ENCODE peak calls at places on chromosome 13, in six cellular contexts. T, O, X, Z, E and F are unnamed samples. For H3K4me1, the result is how much of the 10 kb centered on the place peaks cover.

GRCh38 chr13:23988546-23989122 is 91.3 kb upstream of the C1QTNF9B start:
- DNase-seq in Z (no peak), X (no peak), O (no peak), E (peak), T (no peak), F (no peak)

GRCh38 chr13:89465366-89465765 is 1794.2 kb downstream of the SLITRK5 start:
- DNase-seq in X (no peak), Z (no peak), T (no peak), E (no peak), O (no peak), F (no peak)

GRCh38 chr13:92768592-92768991 is 458.0 kb upstream of the GPC6 start:
- DNase-seq in X (no peak), O (no peak), E (no peak), T (no peak), Z (no peak), F (no peak)

GRCh38 chr13:110922506-110922905 is 7.6 kb upstream of the ANKRD10 start:
- DNase-seq in E (no peak), O (no peak), T (no peak), X (no peak), Z (no peak), F (no peak)

GRCh38 chr13:95164830-95165229 is 136.4 kb downstream of the ABCC4 start:
- DNase-seq in Z (no peak), X (no peak), T (no peak), E (no peak), O (no peak), F (no peak)

GRCh38 chr13:87234981-87235380 is 436.2 kb upstream of the SLITRK5 start:
- DNase-seq in T (no peak), Z (no peak), E (peak), O (no peak), X (no peak), F (no peak)

GRCh38 chr13:97422118-97423054 is 11.6 kb upstream of the RAP2A start:
- DNase-seq in E (no peak), X (no peak), O (no peak), Z (no peak), T (no peak), F (no peak)

GRCh38 chr13:94678845-94679244 is 33.5 kb downstream of the SOX21 start:
- DNase-seq in Z (no peak), X (no peak), O (no peak), E (no peak), T (no peak), F (no peak)

GRCh38 chr13:29758591-29759114 is 91.8 kb downstream of the UBL3 start:
- DNase-seq in X (peak), Z (no peak), T (no peak), O (no peak), E (no peak), F (peak)

GRCh38 chr13:99383511-99383921 is 76.3 kb upstream of the GPR183 start:
- DNase-seq in T (no peak), Z (no peak), O (no peak), X (no peak), E (no peak), F (no peak)

GRCh38 chr13:43804461-43805070 is 17.8 kb upstream of the ENOX1 start:
- DNase-seq in E (peak), T (peak), Z (no peak), O (no peak), X (no peak), F (no peak)

GRCh38 chr13:44157614-44158013 is 216.0 kb upstream of the SERP2 start:
- DNase-seq in E (no peak), Z (no peak), T (no peak), X (no peak), O (no peak), F (no peak)

GRCh38 chr13:23617551-23618014 is 47.4 kb downstream of the TNFRSF19 start:
- DNase-seq in X (no peak), E (peak), T (no peak), Z (no peak), O (no peak), F (no peak)

GRCh38 chr13:36431204-36432105 is 840 bp upstream of the CCNA1 start:
- DNase-seq in X (no peak), E (no peak), Z (peak), T (peak), O (no peak), F (no peak)

GRCh38 chr13:51587372-51587771 is 3.1 kb downstream of the WDFY2 start:
- DNase-seq in T (no peak), E (no peak), Z (no peak), X (no peak), O (no peak), F (no peak)

GRCh38 chr13:51590231-51590630 is 6.0 kb downstream of the WDFY2 start:
- DNase-seq in T (no peak), Z (no peak), O (no peak), X (no peak), E (no peak), F (no peak)

GRCh38 chr13:51589793-51590192 is 5.5 kb downstream of the WDFY2 start:
- DNase-seq in X (no peak), O (no peak), T (no peak), E (no peak), Z (no peak), F (no peak)

GRCh38 chr13:51590966-51591627 is 6.8 kb downstream of the WDFY2 start:
- DNase-seq in T (peak), Z (no peak), E (peak), O (peak), X (no peak), F (no peak)

GRCh38 chr13:51588406-51588949 is 4.2 kb downstream of the WDFY2 start:
- DNase-seq in E (no peak), T (no peak), O (no peak), X (no peak), Z (no peak), F (no peak)
- H3K4me1 ChIP-seq in E (under half), T (half or more), O (under half), X (under half), Z (half or more), F (under half)

DNA sequence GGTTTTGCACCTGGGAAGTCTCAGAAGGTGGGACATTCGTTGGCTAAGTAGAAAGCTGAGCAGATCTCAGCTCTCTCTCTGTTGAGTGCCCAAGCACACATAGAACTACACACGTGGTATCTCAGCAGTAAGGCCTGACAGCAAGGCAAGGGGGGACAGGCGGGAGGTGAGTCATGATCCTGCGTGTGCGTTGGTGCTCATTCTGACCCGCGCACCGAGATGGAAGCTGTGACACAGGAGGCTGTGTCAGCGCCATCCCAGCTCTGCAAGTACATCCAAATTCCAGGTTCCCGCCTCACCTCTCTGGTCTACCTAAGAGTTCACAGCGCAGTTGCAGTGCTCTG is 135.7 kb downstream of the USP12 start:
- DNase-seq in E (peak), Z (no peak), O (no peak), T (no peak), X (no peak), F (no peak)
- H3K4me1 ChIP-seq in E (under half), Z (under half), O (under half), T (under half), X (under half), F (under half)

GRCh38 chr13:33679658-33680012 is 138.3 kb upstream of the RFC3 start:
- DNase-seq in Z (no peak), O (no peak), X (no peak), E (no peak), T (no peak), F (no peak)

GRCh38 chr13:33677215-33677614 is 140.7 kb upstream of the RFC3 start:
- DNase-seq in X (no peak), T (no peak), O (no peak), E (no peak), Z (no peak), F (no peak)

GRCh38 chr13:33678906-33679657 is 138.9 kb upstream of the RFC3 start:
- DNase-seq in O (peak), X (peak), T (peak), Z (peak), E (peak), F (peak)

GRCh38 chr13:33676700-33677048 is 141.3 kb upstream of the RFC3 start:
- DNase-seq in T (peak), E (peak), Z (peak), O (peak), X (no peak), F (no peak)

DNA sequence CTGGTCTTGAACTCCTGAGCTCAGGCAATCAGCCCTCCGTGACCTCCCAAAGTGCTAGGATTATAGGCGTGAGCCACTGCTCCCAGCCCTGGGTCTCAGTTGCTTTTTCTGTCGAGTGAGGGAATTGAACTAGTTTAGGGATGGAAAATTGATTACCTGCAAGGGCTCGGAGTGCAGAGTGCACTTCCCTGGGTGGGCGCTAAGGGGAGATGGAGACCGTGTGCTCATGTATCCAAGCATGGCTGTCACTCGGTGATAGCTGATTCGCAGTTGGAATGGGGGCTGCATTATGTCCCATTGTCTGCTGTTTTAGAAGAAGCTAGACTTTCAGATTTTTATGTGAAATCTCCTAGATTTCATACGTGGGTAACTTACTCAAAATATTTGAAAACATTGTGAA is 139.9 kb upstream of the RFC3 start:
- DNase-seq in T (peak), X (no peak), E (no peak), O (no peak), Z (no peak), F (no peak)
- H3K4me1 ChIP-seq in T (under half), X (under half), E (under half), O (under half), Z (under half), F (under half)

GRCh38 chr13:75689686-75690085 is 53.6 kb downstream of the LMO7 start:
- DNase-seq in O (no peak), X (no peak), E (peak), T (no peak), Z (no peak), F (no peak)

GRCh38 chr13:75694742-75695141 is 58.6 kb downstream of the LMO7 start:
- DNase-seq in T (no peak), E (no peak), X (no peak), O (no peak), Z (no peak), F (no peak)

GRCh38 chr13:75699062-75699461 is 62.9 kb downstream of the LMO7 start:
- DNase-seq in O (no peak), X (no peak), Z (no peak), E (no peak), T (no peak), F (no peak)

GRCh38 chr13:75691183-75691582 is 55.1 kb downstream of the LMO7 start:
- DNase-seq in Z (no peak), T (no peak), E (peak), O (no peak), X (no peak), F (no peak)

DNA sequence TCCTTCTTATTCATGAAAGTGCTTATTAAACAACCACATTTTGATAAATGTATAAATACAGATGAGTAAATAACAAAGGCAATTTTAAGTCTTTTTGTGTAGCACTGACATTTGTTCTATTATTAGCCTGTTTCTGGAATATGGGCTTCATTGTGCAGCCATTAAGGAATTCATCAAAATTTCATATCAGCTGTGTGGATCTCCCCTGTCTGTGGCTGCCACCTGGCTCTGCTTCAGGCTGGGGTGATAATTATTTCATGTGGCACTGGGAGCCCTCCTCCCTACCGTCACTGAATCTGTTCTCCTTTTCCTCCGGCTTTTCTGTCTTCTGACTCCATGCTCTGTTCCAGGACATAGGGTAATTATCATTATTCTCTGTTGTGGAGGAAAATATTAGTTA is 57.1 kb downstream of the LMO7 start:
- DNase-seq in O (no peak), E (no peak), Z (no peak), X (no peak), T (no peak), F (no peak)
- H3K4me1 ChIP-seq in O (under half), E (under half), Z (under half), X (under half), T (under half), F (under half)

GRCh38 chr13:41487222-41487621 is 29.9 kb downstream of the RGCC start:
- DNase-seq in O (no peak), X (no peak), Z (no peak), E (no peak), T (no peak), F (no peak)
- H3K4me1 ChIP-seq in O (under half), X (under half), Z (under half), E (under half), T (under half), F (under half)

DNA sequence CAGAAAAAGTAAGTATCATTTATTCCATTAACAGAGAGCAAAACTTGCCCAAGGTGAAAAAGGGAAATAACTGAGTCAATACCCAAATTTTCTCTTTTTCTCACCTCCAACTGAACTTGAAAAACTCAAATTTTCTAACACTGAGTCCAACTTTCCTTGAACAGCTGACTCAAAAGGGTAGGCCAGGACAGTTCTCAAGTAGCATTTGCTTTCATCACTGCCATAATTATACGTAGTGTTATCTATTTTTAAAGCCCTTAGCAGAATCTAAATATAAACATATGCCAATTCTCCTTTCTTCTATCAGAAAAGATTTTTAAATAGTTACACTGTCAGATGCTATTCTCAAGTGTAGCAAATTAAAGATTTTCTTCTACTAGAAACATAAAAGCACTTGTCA is 3.5 kb downstream of the N4BP2L2 start:
- DNase-seq in O (no peak), Z (no peak), X (no peak), E (peak), T (no peak), F (no peak)
- H3K4me1 ChIP-seq in O (under half), Z (under half), X (half or more), E (under half), T (under half), F (under half)

GRCh38 chr13:113536461-113537110 is 46.1 kb upstream of the DCUN1D2 start:
- DNase-seq in X (no peak), O (no peak), E (no peak), Z (no peak), T (no peak), F (no peak)

GRCh38 chr13:113535381-113535781 is 44.9 kb upstream of the DCUN1D2 start:
- DNase-seq in X (no peak), Z (no peak), E (no peak), O (no peak), T (no peak), F (no peak)

GRCh38 chr13:113532156-113532806 is 41.8 kb upstream of the DCUN1D2 start:
- DNase-seq in O (no peak), T (peak), X (no peak), Z (no peak), E (peak), F (no peak)

GRCh38 chr13:113533441-113533840 is 42.9 kb upstream of the DCUN1D2 start:
- DNase-seq in T (no peak), O (no peak), Z (no peak), X (no peak), E (peak), F (no peak)

DNA sequence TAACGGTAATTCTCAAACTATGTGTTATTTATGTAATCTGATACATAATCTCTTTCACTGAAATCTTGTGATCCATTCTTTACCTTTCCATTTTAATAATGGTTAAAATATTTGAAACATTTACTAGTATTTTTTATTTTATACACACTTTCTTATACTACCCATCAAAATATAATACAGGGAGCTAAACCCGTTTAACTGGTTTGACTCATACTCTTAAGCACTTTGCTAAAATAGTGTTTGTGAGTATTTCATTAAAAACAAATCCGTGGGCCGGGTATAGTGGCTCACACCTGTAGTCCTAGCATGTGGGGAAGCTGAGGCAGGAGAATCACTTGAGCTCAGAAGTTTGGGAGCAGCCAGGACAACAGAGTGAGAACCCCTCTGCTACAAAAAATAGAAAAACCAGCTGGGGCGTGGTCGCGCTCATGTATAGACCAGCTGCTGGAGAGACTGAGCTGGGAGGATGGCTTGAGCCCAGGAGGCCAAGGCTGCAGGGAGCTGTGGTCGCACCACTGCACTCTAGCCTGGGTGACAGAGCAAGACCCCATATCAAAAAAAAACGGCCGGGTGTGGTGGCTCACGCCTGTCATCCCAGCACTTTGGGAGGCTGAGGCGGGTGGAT is 43.8 kb upstream of the DCUN1D2 start:
- DNase-seq in T (no peak), O (no peak), X (no peak), Z (no peak), E (no peak), F (no peak)
- H3K4me1 ChIP-seq in T (under half), O (under half), X (under half), Z (under half), E (under half), F (under half)

GRCh38 chr13:113232208-113233003 is 23.0 kb downstream of the CUL4A start:
- DNase-seq in O (no peak), T (no peak), Z (no peak), X (no peak), E (no peak), F (no peak)
- H3K4me1 ChIP-seq in O (under half), T (under half), Z (under half), X (under half), E (under half), F (under half)

DNA sequence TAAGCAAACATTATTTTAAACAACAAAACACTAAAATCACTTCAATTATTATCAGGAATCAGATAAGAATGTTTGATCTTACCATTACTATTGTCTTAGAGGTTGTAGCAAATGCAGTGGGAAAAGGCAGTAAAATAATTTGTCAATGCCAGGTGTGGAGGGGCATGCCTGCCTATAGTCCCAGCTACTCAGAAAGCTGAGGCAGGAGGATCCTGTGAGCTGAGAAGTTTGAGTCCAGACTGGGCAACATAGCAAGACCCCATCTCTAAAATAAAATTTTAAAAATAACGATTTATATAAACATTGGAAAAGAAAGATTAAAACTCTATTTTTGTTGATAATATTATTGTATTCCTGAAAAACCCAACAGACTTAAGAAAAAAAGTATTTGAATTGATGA is 66.8 kb downstream of the KL start:
- DNase-seq in E (no peak), O (no peak), X (no peak), Z (no peak), T (no peak), F (no peak)
- H3K4me1 ChIP-seq in E (under half), O (under half), X (under half), Z (under half), T (under half), F (under half)